ENCODE peak calls at places on chromosomes 13 and 19, in five cellular contexts. O is endothelial cell of umbilical vein, V is GM12892, L is stomach, T is upper lobe of left lung. D is an unnamed sample.

GRCh38 chr19:28523619-28524018 is 689.3 kb downstream of the UQCRFS1 start:
- DNase-seq in O (no peak), V (no peak), T (no peak), L (no peak), D (no peak)

GRCh38 chr13:111210082-111210481 is 95.0 kb downstream of the ARHGEF7 start:
- DNase-seq in O (no peak), L (no peak), T (no peak), V (no peak), D (no peak)

GRCh38 chr19:5246554-5247155 is 94.0 kb downstream of the PTPRS start:
- DNase-seq in O (no peak), L (no peak), T (no peak), V (no peak), D (no peak)

GRCh38 chr13:60887711-60888110 is 490.7 kb downstream of the TDRD3 start:
- DNase-seq in L (no peak), V (no peak), T (no peak), O (no peak), D (no peak)

GRCh38 chr19:31058676-31059075 is 290.6 kb downstream of the TSHZ3 start:
- DNase-seq in T (no peak), V (no peak), L (no peak), O (no peak), D (peak; percentile 23)

GRCh38 chr19:27762933-27763332 is 1450.0 kb downstream of the UQCRFS1 start:
- DNase-seq in L (no peak), O (no peak), T (no peak), V (no peak), D (no peak)

GRCh38 chr13:44870456-44870929 is 118.8 kb downstream of the NUFIP1 start:
- DNase-seq in T (peak; percentile 89), V (no peak), L (peak; percentile 95), O (no peak), D (no peak)

GRCh38 chr19:4939466-4939865 is 29.4 kb upstream of the KDM4B start:
- DNase-seq in O (no peak), L (peak; percentile 58), V (no peak), T (no peak), D (no peak)

GRCh38 chr13:35552172-35552844 is 75.8 kb upstream of the MAB21L1 start:
- DNase-seq in T (no peak), L (no peak), V (no peak), O (peak; percentile 44), D (no peak)

GRCh38 chr13:93227906-93228801 is 1.5 kb downstream of the GPC6 start:
- DNase-seq in L (peak; percentile 28), V (no peak), T (no peak), O (no peak), D (no peak)

GRCh38 chr13:97753942-97754670 is 199.4 kb upstream of the IPO5 start:
- DNase-seq in O (no peak), T (no peak), V (no peak), L (no peak), D (peak; percentile 77)

GRCh38 chr19:54209748-54210494 is 9.3 kb downstream of the RPS9 start:
- DNase-seq in L (peak; percentile 97), O (peak; percentile 96), T (peak; percentile 95), V (no peak), D (no peak)

GRCh38 chr13:49995535-49996165 is 1.2 kb upstream of the TRIM13 start:
- DNase-seq in O (peak; percentile 48), L (no peak), V (no peak), T (peak; percentile 45), D (no peak)

GRCh38 chr13:48304132-48304876 is 753 bp downstream of the RB1 start:
- DNase-seq in V (peak; percentile 45), T (peak; percentile 48), O (peak; percentile 66), L (peak; percentile 34), D (no peak)

GRCh38 chr13:27943951-27944350 is 24.2 kb downstream of the PDX1 start:
- DNase-seq in O (no peak), L (no peak), T (no peak), V (no peak), D (no peak)

GRCh38 chr13:27997904-27998522 is 9.5 kb upstream of the URAD start:
- DNase-seq in L (peak; percentile 54), T (no peak), V (no peak), O (peak; percentile 39), D (no peak)

GRCh38 chr13:46571189-46571901 is 18.4 kb downstream of the LRCH1 start:
- DNase-seq in L (no peak), O (no peak), V (no peak), T (no peak), D (no peak)

GRCh38 chr13:36357692-36358091 is 11.5 kb upstream of the SPART start:
- DNase-seq in O (no peak), T (no peak), L (no peak), V (no peak), D (no peak)

GRCh38 chr13:78426183-78426582 is 177.2 kb downstream of the POU4F1 start:
- DNase-seq in V (no peak), O (no peak), L (no peak), T (no peak), D (no peak)

GRCh38 chr13:109868583-109869311 is 82.4 kb upstream of the IRS2 start:
- DNase-seq in V (no peak), O (no peak), L (no peak), T (no peak), D (no peak)

GRCh38 chr13:49527123-49527522 is 31.4 kb downstream of the PHF11 start:
- DNase-seq in V (no peak), T (no peak), O (no peak), L (no peak), D (no peak)

GRCh38 chr19:29690842-29691241 is 24.2 kb downstream of the C19orf12 start:
- DNase-seq in O (peak; percentile 16), V (no peak), T (no peak), L (no peak), D (no peak)

GRCh38 chr19:4730740-4731171 is 7.1 kb upstream of the DPP9 start:
- DNase-seq in L (no peak), O (peak; percentile 19), T (no peak), V (no peak), D (peak; percentile 92)

GRCh38 chr13:28819748-28820098 is 416 bp upstream of the MTUS2 start:
- DNase-seq in T (peak; percentile 28), V (peak; percentile 53), O (peak; percentile 40), L (peak; percentile 27), D (peak; percentile 92)

GRCh38 chr13:111122056-111122455 is 6.9 kb downstream of the ARHGEF7 start:
- DNase-seq in L (no peak), V (no peak), O (no peak), T (no peak), D (no peak)

GRCh38 chr19:43078311-43078710 is 4.2 kb downstream of the PSG2 start:
- DNase-seq in T (no peak), O (no peak), L (no peak), V (no peak), D (no peak)

GRCh38 chr19:17107546-17108452 is 32.2 kb downstream of the MYO9B start:
- DNase-seq in O (peak; percentile 96), T (peak; percentile 83), V (no peak), L (peak; percentile 73), D (no peak)

GRCh38 chr13:35988648-35989081 is 142.5 kb downstream of the DCLK1 start:
- DNase-seq in V (no peak), L (no peak), T (no peak), O (no peak), D (no peak)

GRCh38 chr19:33098023-33098652 is 17.2 kb downstream of the GPATCH1 start:
- DNase-seq in T (no peak), V (no peak), L (peak; percentile 82), O (no peak), D (no peak)

GRCh38 chr19:1658446-1659433 is 6.3 kb upstream of the TCF3 start:
- DNase-seq in T (no peak), L (no peak), O (no peak), V (no peak), D (no peak)

GRCh38 chr19:1657632-1658445 is 5.4 kb upstream of the TCF3 start:
- DNase-seq in T (peak; percentile 34), O (no peak), V (no peak), L (peak; percentile 72), D (no peak)

GRCh38 chr19:1655131-1655981 is 2.9 kb upstream of the TCF3 start:
- DNase-seq in V (no peak), O (no peak), T (no peak), L (no peak), D (peak; percentile 45)

GRCh38 chr19:1655992-1656608 is 3.7 kb upstream of the TCF3 start:
- DNase-seq in T (no peak), L (no peak), O (no peak), V (no peak), D (no peak)

DNA sequence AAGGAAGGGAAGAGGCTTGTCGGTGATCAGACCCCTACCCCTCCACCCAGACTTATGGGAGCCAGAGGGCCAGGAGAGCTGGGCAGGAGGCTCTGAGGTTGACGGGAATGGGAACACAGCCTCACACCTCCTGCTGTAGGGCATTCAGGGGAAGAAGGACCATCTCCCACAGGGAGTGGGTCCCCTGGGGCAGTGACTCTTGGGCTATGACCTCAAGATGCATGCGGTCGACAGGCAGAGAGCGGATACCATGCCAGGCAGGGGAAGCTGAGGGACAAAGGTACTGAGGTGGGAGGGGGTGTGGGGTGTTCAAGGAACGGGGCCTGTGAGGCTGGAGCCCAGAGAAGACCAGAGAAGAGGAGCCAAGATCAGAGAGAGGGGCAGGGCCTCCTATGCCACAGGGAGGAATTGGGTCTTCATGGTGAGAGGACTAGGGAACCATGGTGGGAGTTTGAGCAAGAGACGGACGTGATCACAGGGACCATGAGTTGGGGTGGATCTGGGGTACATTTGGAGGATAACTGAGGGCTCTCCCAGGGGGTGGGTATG is 4.6 kb upstream of the TCF3 start:
- DNase-seq in O (no peak), L (no peak), T (no peak), V (no peak), D (no peak)
- TF ChIP-seq POLR2AphosphoS5 in O (no peak), L (no peak), T (no peak), V (no peak), D (no peak)

GRCh38 chr13:33322965-33323668 is 37.6 kb upstream of the STARD13 start:
- DNase-seq in O (no peak), T (no peak), V (no peak), L (no peak), D (no peak)
- TF ChIP-seq POLR2AphosphoS5 in O (no peak), T (no peak), V (no peak), L (no peak), D (no peak)

GRCh38 chr19:44207126-44207803 is 5.1 kb upstream of the ZNF227 start:
- DNase-seq in T (peak; percentile 84), V (peak; percentile 55), O (peak; percentile 91), L (peak; percentile 87), D (peak; percentile 81)

GRCh38 chr19:44212865-44213346 is 574 bp downstream of the ZNF227 start:
- DNase-seq in V (no peak), L (no peak), O (peak; percentile 58), T (no peak), D (no peak)

DNA sequence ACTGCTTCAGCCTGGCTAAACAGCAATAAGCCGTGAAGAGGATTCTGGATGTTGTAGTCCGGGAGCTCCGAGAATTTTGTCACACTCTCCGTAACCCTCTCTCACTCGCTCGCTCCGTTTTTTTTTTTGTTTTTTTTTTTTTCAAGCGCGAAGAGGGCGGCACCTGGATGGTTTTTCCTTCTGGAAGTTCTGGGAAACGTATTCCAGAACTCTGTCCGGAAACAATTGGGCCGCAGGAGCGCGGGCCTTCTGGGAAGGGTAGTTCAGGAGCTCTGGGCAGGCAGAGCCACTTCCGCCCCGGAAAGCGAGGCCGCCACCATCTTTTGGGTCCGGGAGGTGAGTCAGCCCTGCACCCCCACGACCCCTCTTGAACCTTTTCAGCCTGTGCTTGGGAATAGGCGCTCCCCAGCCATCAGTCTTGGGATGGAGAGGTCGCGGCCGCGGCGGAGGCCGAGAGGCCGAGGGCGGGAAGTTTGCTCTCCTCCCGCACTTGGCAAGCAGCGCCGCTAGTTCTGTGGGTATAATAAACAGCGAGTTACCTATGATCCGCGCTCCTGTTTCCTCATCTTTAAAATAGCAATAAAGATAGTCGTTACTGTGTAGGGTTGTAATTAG is at the start of gene ZNF227:
- DNase-seq in T (peak; percentile 93), O (peak; percentile 97), V (peak; percentile 51), L (peak; percentile 89), D (peak; percentile 88)
- TF ChIP-seq POLR2AphosphoS5 in T (peak; percentile 83), O (no peak), V (peak; percentile 75), L (peak; percentile 74), D (peak; percentile 71)

GRCh38 chr13:101417043-101417406 is 717 bp upstream of the NALCN start:
- DNase-seq in T (no peak), L (no peak), O (no peak), V (no peak), D (no peak)
- TF ChIP-seq POLR2AphosphoS5 in T (no peak), L (no peak), O (no peak), V (no peak), D (no peak)